ENCODE peak calls at places on chromosomes 3 and 15, in ten cellular contexts. P, J, S, A, N, G, L, U, M and D are unnamed samples.

GRCh38 chr3:149437710-149438109 is 36.8 kb upstream of the TM4SF4 start:
- DNase-seq in N (no peak), L (no peak), G (no peak), U (no peak), A (no peak), P (no peak), S (no peak), J (no peak), M (no peak), D (no peak)

GRCh38 chr3:150761831-150762661 is 923 bp downstream of the SIAH2 start:
- DNase-seq in N (peak), S (peak), M (peak), L (peak), U (peak), P (peak), A (no peak), J (peak), G (peak), D (peak)

GRCh38 chr3:72335458-72336050 is 512.7 kb downstream of the SHQ1 start:
- DNase-seq in N (no peak), J (no peak), U (no peak), M (no peak), S (no peak), A (no peak), L (no peak), G (no peak), P (no peak), D (no peak)

GRCh38 chr3:105526349-105527111 is 159.8 kb downstream of the ALCAM start:
- DNase-seq in M (no peak), L (no peak), A (no peak), U (peak), N (no peak), S (no peak), G (no peak), P (no peak), J (no peak), D (no peak)

GRCh38 chr3:60536420-60536819 is 714.8 kb downstream of the FHIT start:
- DNase-seq in N (no peak), M (no peak), A (no peak), L (no peak), P (no peak), U (no peak), S (no peak), J (no peak), G (no peak), D (no peak)

GRCh38 chr3:67018105-67018788 is 20.1 kb downstream of the KBTBD8 start:
- DNase-seq in A (no peak), M (peak), P (no peak), J (no peak), L (peak), S (no peak), G (no peak), N (no peak), U (peak), D (no peak)

GRCh38 chr15:32716216-32716959 is 1.4 kb upstream of the GREM1 start:
- DNase-seq in N (no peak), G (no peak), P (no peak), J (no peak), U (no peak), A (no peak), M (no peak), L (no peak), S (no peak), D (no peak)

GRCh38 chr15:78157203-78157602 is 8.0 kb downstream of the IDH3A start:
- DNase-seq in J (no peak), A (no peak), P (no peak), S (no peak), M (no peak), L (no peak), U (no peak), G (no peak), N (no peak), D (no peak)

GRCh38 chr3:13881536-13882410 is 1.9 kb upstream of the WNT7A start:
- DNase-seq in S (no peak), L (no peak), J (no peak), N (no peak), A (no peak), U (no peak), P (no peak), M (no peak), G (no peak), D (no peak)

GRCh38 chr3:179811321-179812095 is 158.7 kb downstream of the USP13 start:
- DNase-seq in U (peak), M (peak), P (peak), G (no peak), J (peak), S (no peak), A (no peak), N (peak), L (no peak), D (no peak)

GRCh38 chr3:83849331-83849730 is 1109.5 kb upstream of the CADM2 start:
- DNase-seq in S (no peak), P (no peak), U (no peak), N (no peak), L (no peak), M (no peak), J (no peak), A (no peak), G (no peak), D (no peak)

GRCh38 chr15:68054658-68055223 is 626 bp downstream of the PIAS1 start:
- DNase-seq in A (peak), G (peak), L (peak), N (peak), J (peak), P (peak), S (peak), M (peak), U (peak), D (no peak)

GRCh38 chr3:17032407-17033034 is 147.8 kb downstream of the PLCL2 start:
- DNase-seq in U (peak), M (no peak), G (no peak), A (no peak), P (peak), L (no peak), J (peak), N (no peak), S (no peak), D (no peak)

GRCh38 chr15:66292261-66293084 is 895 bp upstream of the DIS3L start:
- DNase-seq in U (no peak), J (no peak), N (no peak), G (no peak), P (no peak), A (no peak), M (peak), S (no peak), L (no peak), D (no peak)